ENCODE peak calls at places on chromosomes 12 and 14, in six cellular contexts. One of them, this sample, is unnamed.

GRCh38 chr14:67620217-67620789 is 583 bp downstream of the ARG2 start:
- DNase-seq in cardiac fibroblast: no peak
- DNase-seq in foreskin melanocyte: no peak
- DNase-seq in pons: peak
- DNase-seq in GM13977: no peak
- DNase-seq in stimulated activated CD4-positive, alpha-beta T cell treated with anti-CD3 and anti-CD28 coated beads, Interleukin-1b, Interleukin-23, amount 100 ng/mL, for 24 hours: no peak
- DNase-seq in this sample: no peak

GRCh38 chr12:39490500-39491276 is 47.8 kb upstream of the KIF21A start:
- DNase-seq in stimulated activated CD4-positive, alpha-beta T cell treated with anti-CD3 and anti-CD28 coated beads, Interleukin-1b, Interleukin-23, amount 100 ng/mL, for 24 hours: no peak
- DNase-seq in cardiac fibroblast: peak
- DNase-seq in pons: no peak
- DNase-seq in GM13977: no peak
- DNase-seq in foreskin melanocyte: peak
- DNase-seq in this sample: no peak

GRCh38 chr12:2624543-2625266 is 170.1 kb upstream of the FKBP4 start:
- DNase-seq in foreskin melanocyte: no peak
- DNase-seq in stimulated activated CD4-positive, alpha-beta T cell treated with anti-CD3 and anti-CD28 coated beads, Interleukin-1b, Interleukin-23, amount 100 ng/mL, for 24 hours: no peak
- DNase-seq in pons: no peak
- DNase-seq in GM13977: no peak
- DNase-seq in cardiac fibroblast: peak
- DNase-seq in this sample: no peak

GRCh38 chr12:108363165-108363564 is 24.1 kb upstream of the CMKLR1 start:
- DNase-seq in cardiac fibroblast: no peak
- DNase-seq in GM13977: no peak
- DNase-seq in foreskin melanocyte: no peak
- DNase-seq in pons: no peak
- DNase-seq in stimulated activated CD4-positive, alpha-beta T cell treated with anti-CD3 and anti-CD28 coated beads, Interleukin-1b, Interleukin-23, amount 100 ng/mL, for 24 hours: no peak
- DNase-seq in this sample: no peak

GRCh38 chr14:100765991-100766390 is 39.3 kb downstream of the DLK1 start:
- DNase-seq in cardiac fibroblast: no peak
- DNase-seq in foreskin melanocyte: no peak
- DNase-seq in stimulated activated CD4-positive, alpha-beta T cell treated with anti-CD3 and anti-CD28 coated beads, Interleukin-1b, Interleukin-23, amount 100 ng/mL, for 24 hours: no peak
- DNase-seq in pons: no peak
- DNase-seq in GM13977: no peak
- DNase-seq in this sample: no peak

GRCh38 chr12:106519587-106519986 is 63.2 kb upstream of the RFX4 start:
- DNase-seq in stimulated activated CD4-positive, alpha-beta T cell treated with anti-CD3 and anti-CD28 coated beads, Interleukin-1b, Interleukin-23, amount 100 ng/mL, for 24 hours: no peak
- DNase-seq in cardiac fibroblast: peak
- DNase-seq in pons: no peak
- DNase-seq in GM13977: no peak
- DNase-seq in foreskin melanocyte: no peak
- DNase-seq in this sample: no peak

GRCh38 chr12:52248541-52249035 is 15.5 kb downstream of the KRT7 start:
- DNase-seq in stimulated activated CD4-positive, alpha-beta T cell treated with anti-CD3 and anti-CD28 coated beads, Interleukin-1b, Interleukin-23, amount 100 ng/mL, for 24 hours: no peak
- DNase-seq in foreskin melanocyte: no peak
- DNase-seq in GM13977: peak
- DNase-seq in cardiac fibroblast: no peak
- DNase-seq in pons: no peak
- DNase-seq in this sample: no peak

GRCh38 chr14:103105580-103106168 is 11.1 kb downstream of the EXOC3L4 start:
- DNase-seq in cardiac fibroblast: no peak
- DNase-seq in stimulated activated CD4-positive, alpha-beta T cell treated with anti-CD3 and anti-CD28 coated beads, Interleukin-1b, Interleukin-23, amount 100 ng/mL, for 24 hours: no peak
- DNase-seq in foreskin melanocyte: no peak
- DNase-seq in pons: no peak
- DNase-seq in GM13977: peak
- DNase-seq in this sample: no peak

GRCh38 chr14:65128096-65128495 is 25.8 kb upstream of the MAX start:
- DNase-seq in GM13977: no peak
- DNase-seq in cardiac fibroblast: peak
- DNase-seq in pons: no peak
- DNase-seq in stimulated activated CD4-positive, alpha-beta T cell treated with anti-CD3 and anti-CD28 coated beads, Interleukin-1b, Interleukin-23, amount 100 ng/mL, for 24 hours: no peak
- DNase-seq in foreskin melanocyte: no peak
- DNase-seq in this sample: no peak

GRCh38 chr12:115375188-115375991 is 691.4 kb upstream of the TBX3 start:
- DNase-seq in foreskin melanocyte: peak
- DNase-seq in cardiac fibroblast: peak
- DNase-seq in GM13977: peak
- DNase-seq in stimulated activated CD4-positive, alpha-beta T cell treated with anti-CD3 and anti-CD28 coated beads, Interleukin-1b, Interleukin-23, amount 100 ng/mL, for 24 hours: no peak
- DNase-seq in pons: no peak
- DNase-seq in this sample: no peak

GRCh38 chr14:74425525-74426201 is 347 bp downstream of the SYNDIG1L start:
- DNase-seq in pons: no peak
- DNase-seq in foreskin melanocyte: no peak
- DNase-seq in cardiac fibroblast: no peak
- DNase-seq in GM13977: peak
- DNase-seq in stimulated activated CD4-positive, alpha-beta T cell treated with anti-CD3 and anti-CD28 coated beads, Interleukin-1b, Interleukin-23, amount 100 ng/mL, for 24 hours: peak
- DNase-seq in this sample: peak

GRCh38 chr14:93859957-93860356 is 67.2 kb upstream of the FAM181A start:
- DNase-seq in stimulated activated CD4-positive, alpha-beta T cell treated with anti-CD3 and anti-CD28 coated beads, Interleukin-1b, Interleukin-23, amount 100 ng/mL, for 24 hours: no peak
- DNase-seq in GM13977: no peak
- DNase-seq in foreskin melanocyte: no peak
- DNase-seq in pons: no peak
- DNase-seq in cardiac fibroblast: no peak
- DNase-seq in this sample: no peak

GRCh38 chr12:112367986-112368385 is 14.2 kb downstream of the HECTD4 start:
- DNase-seq in stimulated activated CD4-positive, alpha-beta T cell treated with anti-CD3 and anti-CD28 coated beads, Interleukin-1b, Interleukin-23, amount 100 ng/mL, for 24 hours: no peak
- DNase-seq in pons: no peak
- DNase-seq in GM13977: no peak
- DNase-seq in foreskin melanocyte: no peak
- DNase-seq in cardiac fibroblast: no peak
- DNase-seq in this sample: no peak

This sample was measured in GM18507.